ENCODE peak calls at places on chromosomes 13 and 19, in five cellular contexts. Q, S, B, A and O are unnamed samples.

GRCh38 chr13:73224708-73225107 is 165.9 kb downstream of the KLF5 start:
- DNase-seq in A (no peak), S (no peak), B (no peak), Q (peak; percentile 8), O (no peak)

GRCh38 chr13:97911311-97912138 is 42.0 kb upstream of the IPO5 start:
- DNase-seq in Q (peak; percentile 15), S (no peak), A (no peak), B (peak; percentile 14), O (no peak)

GRCh38 chr13:112056739-112057433 is 10.1 kb upstream of the SOX1 start:
- DNase-seq in S (no peak), A (no peak), Q (no peak), B (no peak), O (no peak)

GRCh38 chr13:57627663-57628062 is 3.9 kb upstream of the PCDH17 start:
- DNase-seq in Q (peak; percentile 32), S (no peak), A (no peak), B (peak; percentile 51), O (no peak)

GRCh38 chr19:33186835-33187540 is 7.1 kb upstream of the LRP3 start:
- DNase-seq in S (no peak), A (no peak), Q (no peak), B (no peak), O (peak; percentile 66)

GRCh38 chr13:51261610-51262249 is 39.5 kb downstream of the FAM124A start:
- DNase-seq in B (no peak), A (no peak), S (no peak), Q (no peak), O (no peak)

GRCh38 chr13:42039457-42039945 is 8.9 kb upstream of the DGKH start:
- DNase-seq in Q (no peak), A (no peak), S (no peak), B (no peak), O (no peak)

GRCh38 chr13:110116072-110116487 is 190.9 kb downstream of the COL4A1 start:
- DNase-seq in A (peak; percentile 75), B (peak; percentile 59), Q (peak; percentile 60), S (peak; percentile 75), O (peak; percentile 77)

GRCh38 chr13:73245271-73245670 is 186.5 kb downstream of the KLF5 start:
- DNase-seq in A (no peak), B (no peak), S (no peak), Q (no peak), O (no peak)

GRCh38 chr19:17629760-17630159 is 58.4 kb downstream of the UNC13A start:
- DNase-seq in S (no peak), Q (no peak), B (no peak), A (no peak), O (peak; percentile 1)
- H3K4me3 ChIP-seq in S (no peak overlapping the region), Q (no peak overlapping the region), B (no peak overlapping the region), A (no peak overlapping the region), O (no peak overlapping the region)

GRCh38 chr19:29812080-29812880 is 489 bp downstream of the CCNE1 start:
- DNase-seq in A (peak; percentile 27), Q (no peak), S (no peak), B (no peak), O (peak; percentile 57)

GRCh38 chr19:29811125-29812079 is at the start of gene CCNE1:
- DNase-seq in Q (peak; percentile 70), A (peak; percentile 97), S (peak; percentile 92), B (peak; percentile 82), O (peak; percentile 98)

GRCh38 chr19:29813665-29814064 is 1.9 kb downstream of the CCNE1 start:
- DNase-seq in Q (no peak), B (no peak), S (no peak), A (no peak), O (no peak)

GRCh38 chr19:29815231-29815630 is 3.4 kb downstream of the CCNE1 start:
- DNase-seq in B (no peak), Q (no peak), A (no peak), S (no peak), O (peak; percentile 15)

GRCh38 chr19:29812881-29813275 is 1.1 kb downstream of the CCNE1 start:
- DNase-seq in S (no peak), B (no peak), Q (no peak), A (no peak), O (peak; percentile 7)
- H3K4me3 ChIP-seq in S (peak overlapping the region; percentile 58), B (peak overlapping the region; percentile 26), Q (peak overlapping the region; percentile 60), A (peak overlapping the region; percentile 64), O (no peak overlapping the region)

DNA sequence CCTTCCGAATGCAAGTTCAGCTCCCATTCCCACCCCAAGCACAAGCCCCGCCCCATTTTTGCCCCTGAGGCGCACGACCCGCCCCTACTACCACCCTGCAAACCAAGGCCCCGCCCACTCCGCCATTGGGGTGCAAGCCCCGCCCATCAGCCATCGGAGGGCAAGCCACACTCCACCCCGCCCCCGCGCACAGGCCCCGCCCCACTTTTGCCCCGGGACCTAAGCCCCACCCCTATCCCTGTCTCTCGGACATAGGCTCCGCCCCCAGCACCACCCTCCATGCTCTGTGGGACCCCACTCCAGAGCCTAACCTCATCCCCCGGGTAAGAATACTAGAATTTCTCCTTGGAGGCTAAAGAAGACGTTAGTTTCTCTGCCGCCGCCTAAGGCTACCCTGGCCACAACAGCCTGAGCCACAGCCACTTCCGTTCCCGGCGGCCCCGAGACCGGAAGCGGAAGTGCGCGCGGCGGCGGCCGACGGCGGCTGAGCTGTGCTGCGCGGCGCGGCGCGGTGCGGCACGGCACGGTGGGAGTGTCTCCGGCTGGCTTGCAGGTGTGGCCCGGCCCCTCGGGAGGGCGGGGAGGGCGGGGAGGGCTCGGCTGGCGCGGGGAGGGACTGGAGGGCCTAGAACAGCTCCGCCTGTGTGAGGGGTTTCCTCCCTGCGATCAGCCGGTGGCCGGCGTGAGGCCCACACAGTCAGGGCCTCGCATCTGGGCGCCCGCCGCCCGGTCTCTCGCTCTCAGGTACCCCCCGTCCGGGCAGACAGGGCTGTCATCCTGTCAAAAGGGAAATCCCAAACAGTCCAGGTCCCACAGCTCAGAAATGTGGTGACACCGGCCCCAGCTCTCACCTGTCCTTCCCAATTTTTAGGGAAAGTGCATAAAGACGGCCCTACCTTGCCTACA is at the start of gene ZNF333:
- DNase-seq in B (peak; percentile 88), Q (peak; percentile 88), S (peak; percentile 98), A (peak; percentile 98), O (peak; percentile 99)
- H3K4me3 ChIP-seq in B (peak within 1 kb of the TSS; percentile 99), Q (peak within 1 kb of the TSS; percentile 95), S (peak within 1 kb of the TSS; percentile 96), A (peak within 1 kb of the TSS; percentile 88), O (peak within 1 kb of the TSS; percentile 63)

DNA sequence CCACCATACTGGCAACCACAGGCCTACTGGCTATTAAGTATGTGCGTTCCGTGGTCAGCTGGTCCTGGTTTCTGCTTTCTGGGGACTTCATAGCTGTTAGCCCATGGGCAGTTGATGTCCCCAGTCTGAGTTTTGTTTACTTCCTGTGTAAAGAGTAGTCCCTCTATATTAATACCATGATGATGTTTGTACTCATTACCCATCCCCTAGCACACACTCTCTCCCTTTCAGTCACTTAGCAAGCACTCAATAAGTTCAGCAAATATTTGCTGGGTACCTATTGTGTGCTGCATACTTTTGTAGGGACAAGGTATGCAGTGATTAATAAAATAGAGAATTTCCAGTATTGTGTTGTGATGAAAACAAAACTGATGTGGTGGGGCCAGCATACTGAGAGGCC is 6.4 kb upstream of the MIA start:
- DNase-seq in A (no peak), Q (no peak), B (no peak), S (no peak), O (no peak)
- H3K4me3 ChIP-seq in A (no peak overlapping the region), Q (no peak overlapping the region), B (no peak overlapping the region), S (no peak overlapping the region), O (no peak overlapping the region)

DNA sequence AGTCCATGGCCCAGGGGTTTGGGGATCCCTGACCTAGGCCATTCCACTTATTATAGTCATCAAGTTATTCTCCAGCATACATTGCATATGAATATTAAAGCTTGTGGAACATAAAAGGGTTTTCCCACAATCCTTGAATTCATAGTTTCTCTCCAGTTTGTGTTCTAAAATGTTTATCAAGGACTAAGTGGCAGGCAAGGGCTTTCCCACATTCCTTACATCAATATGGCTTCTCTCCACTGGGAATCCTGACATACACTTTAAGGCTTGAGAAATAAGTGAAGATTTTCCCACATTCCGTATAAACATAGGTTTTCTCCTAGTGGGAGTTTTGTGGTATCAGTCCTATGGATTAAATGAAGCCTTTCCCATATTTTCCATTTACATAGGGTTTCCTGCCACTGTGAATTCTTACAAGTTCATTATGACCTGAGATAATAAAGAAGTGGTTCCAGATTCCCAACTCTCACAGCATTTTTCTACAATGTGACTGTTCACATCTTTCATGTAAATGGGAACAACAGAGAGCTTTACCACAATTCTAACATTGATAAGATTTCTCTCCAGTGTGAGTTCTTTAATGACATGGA is 14.5 kb downstream of the ZNF426 start:
- DNase-seq in Q (no peak), S (no peak), A (no peak), B (no peak), O (no peak)
- H3K4me3 ChIP-seq in Q (no peak overlapping the region), S (no peak overlapping the region), A (no peak overlapping the region), B (no peak overlapping the region), O (no peak overlapping the region)

DNA sequence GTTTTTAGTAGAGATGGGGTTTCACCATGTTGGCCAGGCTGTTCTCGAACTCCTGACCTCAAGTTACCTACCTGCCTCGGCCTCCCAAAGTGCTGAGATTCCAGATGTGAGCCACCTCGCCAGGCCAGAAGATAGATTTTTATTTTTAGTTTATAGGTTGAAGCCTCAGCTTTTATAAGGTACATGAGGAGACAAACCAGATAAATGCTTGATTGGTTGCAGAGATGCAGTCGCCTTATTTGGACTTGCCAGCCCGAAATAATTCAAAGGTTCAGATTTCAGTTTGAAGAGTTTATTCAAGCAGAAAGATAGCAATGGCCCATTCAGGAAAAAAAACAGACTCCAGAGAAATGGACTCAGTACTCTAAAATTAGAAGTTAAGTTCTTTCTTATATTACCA is 3.1 kb downstream of the ZNF69 start:
- DNase-seq in S (no peak), A (no peak), B (no peak), Q (no peak), O (no peak)
- H3K4me3 ChIP-seq in S (no peak overlapping the region), A (no peak overlapping the region), B (no peak overlapping the region), Q (no peak overlapping the region), O (no peak overlapping the region)

DNA sequence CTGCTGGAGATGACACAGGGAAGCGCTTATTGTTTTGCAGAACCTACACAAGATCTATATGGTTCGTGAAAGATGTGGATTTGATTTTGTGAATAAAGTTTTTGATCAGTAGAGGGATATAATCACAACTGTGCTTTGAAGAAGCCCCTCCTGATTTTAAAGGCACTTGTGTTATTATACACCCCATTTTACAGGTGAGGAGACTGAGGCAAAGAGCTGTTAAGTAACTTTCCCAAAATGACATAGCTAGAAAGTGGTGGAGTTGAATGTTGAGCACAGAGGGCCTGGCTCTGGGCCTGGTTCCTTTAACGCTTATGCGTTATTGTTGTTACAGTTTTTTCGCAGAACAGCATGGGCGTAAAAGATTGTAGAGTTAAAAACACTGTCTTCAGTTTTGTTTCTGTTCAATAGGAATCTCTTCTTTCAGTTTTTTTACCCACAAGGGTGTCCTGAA is 1.4 kb downstream of the TDRD3 start:
- DNase-seq in Q (peak; percentile 20), A (no peak), B (no peak), S (no peak), O (no peak)
- H3K4me3 ChIP-seq in Q (peak overlapping the region; percentile 88), A (peak overlapping the region; percentile 78), B (peak overlapping the region; percentile 97), S (peak overlapping the region; percentile 84), O (no peak overlapping the region)

DNA sequence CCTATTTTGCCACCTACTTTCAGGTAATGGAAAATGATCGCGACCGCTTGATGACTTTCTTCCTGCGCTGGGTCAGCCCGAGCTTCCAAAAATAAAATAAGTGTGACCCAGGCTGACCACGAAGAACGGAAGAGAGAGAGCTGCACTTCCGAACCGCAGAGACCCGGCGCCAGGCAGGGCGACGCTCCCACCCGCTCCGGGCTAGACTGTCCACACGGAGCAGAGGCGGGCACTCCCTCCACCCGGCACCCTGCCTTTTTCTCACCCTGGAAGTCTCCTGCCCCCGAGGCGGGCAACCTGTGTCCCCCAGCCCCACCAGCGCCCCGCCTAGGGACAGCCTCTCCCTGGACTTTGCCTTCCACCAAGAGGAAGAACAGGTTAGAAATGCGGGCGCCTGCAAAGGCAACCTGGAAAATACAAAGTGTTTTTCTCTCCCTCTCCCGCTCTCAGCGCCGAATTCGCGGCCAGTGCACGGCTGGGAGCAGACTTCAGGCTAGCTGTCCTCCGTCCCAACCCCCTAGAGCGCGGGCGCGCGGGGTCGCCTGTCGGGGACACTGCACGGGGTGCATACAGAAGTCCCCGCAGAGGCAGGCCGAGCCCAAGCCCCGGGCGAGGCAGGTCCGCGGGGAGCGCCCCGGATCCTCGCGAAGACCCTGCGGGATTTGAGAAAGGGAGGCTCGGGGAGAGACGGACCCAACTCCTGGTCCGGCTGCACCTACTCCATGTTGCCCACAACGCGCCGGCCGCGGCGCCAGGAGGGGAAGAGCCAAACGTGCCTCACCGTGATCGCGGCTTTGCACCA is 884 bp downstream of the SPRY2 start:
- DNase-seq in A (peak; percentile 46), B (peak; percentile 49), S (peak; percentile 54), Q (peak; percentile 51), O (peak; percentile 68)
- H3K4me3 ChIP-seq in A (peak overlapping the region; percentile 69), B (peak overlapping the region; percentile 98), S (peak overlapping the region; percentile 72), Q (peak overlapping the region; percentile 93), O (peak overlapping the region; percentile 94)